ENCODE peak calls at places on chromosomes 6 and 20, in six cellular contexts. U, D, A, B, Q and F are unnamed samples.

GRCh38 chr6:42010185-42010872 is 40.0 kb upstream of the TAF8 start:
- DNase-seq in U (no peak), D (no peak), A (no peak), B (no peak), Q (no peak), F (no peak)

GRCh38 chr6:143040018-143040417 is 20.7 kb upstream of the AIG1 start:
- DNase-seq in U (no peak), D (no peak), A (no peak), B (no peak), Q (no peak), F (no peak)

GRCh38 chr6:145116591-145117178 is 618.6 kb downstream of the EPM2A start:
- DNase-seq in U (no peak), D (no peak), A (no peak), B (no peak), Q (no peak), F (no peak)

GRCh38 chr6:55423933-55424332 is 96.7 kb downstream of the GFRAL start:
- DNase-seq in U (no peak), D (no peak), A (no peak), B (no peak), Q (no peak), F (no peak)

GRCh38 chr20:5781798-5782750 is 31.9 kb downstream of the SHLD1 start:
- DNase-seq in U (no peak), D (no peak), A (no peak), B (no peak), Q (no peak), F (no peak)

GRCh38 chr20:21767739-21768223 is 62.3 kb downstream of the PAX1 start:
- DNase-seq in U (no peak), D (peak), A (no peak), B (no peak), Q (no peak), F (no peak)

GRCh38 chr20:34472246-34472925 is 43.8 kb upstream of the DYNLRB1 start:
- DNase-seq in U (no peak), D (no peak), A (no peak), B (no peak), Q (peak), F (peak)

GRCh38 chr6:154580397-154581135 is 70.1 kb upstream of the CNKSR3 start:
- DNase-seq in U (no peak), D (no peak), A (no peak), B (no peak), Q (no peak), F (no peak)

GRCh38 chr20:17995967-17996819 is 27.4 kb downstream of the MGME1 start:
- DNase-seq in U (peak), D (no peak), A (peak), B (peak), Q (peak), F (peak)